ENCODE peak calls at places on chromosomes 5 and 9, in five cellular contexts. One of them, this sample, is unnamed. For H3K9me3, the result is how much of the 10 kb centered on the place peaks cover.

GRCh38 chr5:159049844-159050318 is 49.8 kb downstream of the EBF1 start:
- DNase-seq in upper lobe of left lung: no peak
- DNase-seq in HepG2: no peak
- DNase-seq in H1: no peak
- DNase-seq in stomach: no peak
- DNase-seq in this sample: no peak

GRCh38 chr9:94909250-94909894 is 182.9 kb downstream of the AOPEP start:
- DNase-seq in upper lobe of left lung: no peak
- DNase-seq in HepG2: no peak
- DNase-seq in H1: no peak
- DNase-seq in stomach: no peak
- DNase-seq in this sample: no peak

GRCh38 chr5:75600535-75600934 is 10.7 kb upstream of the ANKDD1B start:
- DNase-seq in upper lobe of left lung: no peak
- DNase-seq in HepG2: no peak
- DNase-seq in H1: no peak
- DNase-seq in stomach: no peak
- DNase-seq in this sample: no peak

GRCh38 chr9:34169125-34169524 is 9.7 kb upstream of the UBAP1 start:
- DNase-seq in upper lobe of left lung: no peak
- DNase-seq in HepG2: no peak
- DNase-seq in H1: no peak
- DNase-seq in stomach: no peak
- DNase-seq in this sample: no peak

GRCh38 chr9:119003882-119004617 is 365.2 kb downstream of the BRINP1 start:
- DNase-seq in upper lobe of left lung: no peak
- DNase-seq in HepG2: no peak
- DNase-seq in H1: no peak
- DNase-seq in stomach: no peak
- DNase-seq in this sample: no peak

GRCh38 chr5:94577466-94578245 is 40.7 kb downstream of the KIAA0825 start:
- DNase-seq in upper lobe of left lung: no peak
- DNase-seq in HepG2: no peak
- DNase-seq in H1: no peak
- DNase-seq in stomach: no peak
- DNase-seq in this sample: no peak

GRCh38 chr5:84487963-84488362 is 103.3 kb upstream of the EDIL3 start:
- DNase-seq in upper lobe of left lung: no peak
- DNase-seq in HepG2: no peak
- DNase-seq in H1: no peak
- DNase-seq in stomach: no peak
- DNase-seq in this sample: no peak

GRCh38 chr5:170522211-170523128 is 18.6 kb downstream of the KCNIP1 start:
- DNase-seq in upper lobe of left lung: no peak
- DNase-seq in HepG2: no peak
- DNase-seq in H1: no peak
- DNase-seq in stomach: no peak
- DNase-seq in this sample: no peak

GRCh38 chr5:66538531-66538930 is 57.7 kb upstream of the MAST4 start:
- DNase-seq in upper lobe of left lung: no peak
- DNase-seq in HepG2: no peak
- DNase-seq in H1: no peak
- DNase-seq in stomach: no peak
- DNase-seq in this sample: no peak

GRCh38 chr5:147782053-147783028 is at the start of gene JAKMIP2:
- DNase-seq in upper lobe of left lung: peak
- DNase-seq in HepG2: no peak
- DNase-seq in H1: peak
- DNase-seq in stomach: peak
- DNase-seq in this sample: peak

GRCh38 chr5:124651663-124652513 is 94.6 kb downstream of the ZNF608 start:
- DNase-seq in upper lobe of left lung: peak
- DNase-seq in HepG2: peak
- DNase-seq in H1: no peak
- DNase-seq in stomach: peak
- DNase-seq in this sample: peak

GRCh38 chr5:56004874-56005273 is 10.1 kb upstream of the IL6ST start:
- DNase-seq in upper lobe of left lung: no peak
- DNase-seq in HepG2: no peak
- DNase-seq in H1: no peak
- DNase-seq in stomach: no peak
- DNase-seq in this sample: no peak

GRCh38 chr5:115289104-115289503 is 7.3 kb downstream of the CCDC112 start:
- DNase-seq in upper lobe of left lung: no peak
- DNase-seq in HepG2: no peak
- DNase-seq in H1: no peak
- DNase-seq in stomach: no peak
- DNase-seq in this sample: no peak

GRCh38 chr9:123460091-123460490 is 104.1 kb downstream of the CRB2 start:
- DNase-seq in upper lobe of left lung: no peak
- DNase-seq in HepG2: no peak
- DNase-seq in H1: no peak
- DNase-seq in stomach: no peak
- DNase-seq in this sample: no peak

GRCh38 chr9:132023409-132024180 is 56.1 kb downstream of the MED27 start:
- DNase-seq in upper lobe of left lung: no peak
- DNase-seq in HepG2: no peak
- DNase-seq in H1: no peak
- DNase-seq in stomach: no peak
- DNase-seq in this sample: no peak

GRCh38 chr9:3401556-3401955 is 124.2 kb downstream of the RFX3 start:
- DNase-seq in upper lobe of left lung: no peak
- DNase-seq in HepG2: no peak
- DNase-seq in H1: no peak
- DNase-seq in stomach: no peak
- DNase-seq in this sample: no peak

GRCh38 chr9:132207839-132208615 is 46.2 kb downstream of the NTNG2 start:
- DNase-seq in upper lobe of left lung: no peak
- DNase-seq in HepG2: no peak
- DNase-seq in H1: no peak
- DNase-seq in stomach: no peak
- DNase-seq in this sample: no peak

GRCh38 chr5:140317859-140318258 is 15.0 kb upstream of the PFDN1 start:
- DNase-seq in upper lobe of left lung: no peak
- DNase-seq in HepG2: no peak
- DNase-seq in H1: no peak
- DNase-seq in stomach: no peak
- DNase-seq in this sample: no peak

GRCh38 chr9:93585695-93586094 is 9.3 kb downstream of the PHF2 start:
- DNase-seq in upper lobe of left lung: no peak
- DNase-seq in HepG2: no peak
- DNase-seq in H1: no peak
- DNase-seq in stomach: no peak
- DNase-seq in this sample: no peak

GRCh38 chr5:142293486-142293885 is 31.3 kb downstream of the SPRY4 start:
- DNase-seq in upper lobe of left lung: no peak
- DNase-seq in HepG2: peak
- DNase-seq in H1: no peak
- DNase-seq in stomach: no peak
- DNase-seq in this sample: no peak

GRCh38 chr9:68678430-68678829 is 26.6 kb upstream of the PIP5K1B start:
- DNase-seq in upper lobe of left lung: no peak
- DNase-seq in HepG2: peak
- DNase-seq in H1: no peak
- DNase-seq in stomach: no peak
- DNase-seq in this sample: peak

GRCh38 chr5:62395210-62395950 is 8.3 kb downstream of the DIMT1 start:
- DNase-seq in upper lobe of left lung: no peak
- DNase-seq in HepG2: no peak
- DNase-seq in H1: no peak
- DNase-seq in stomach: no peak
- DNase-seq in this sample: no peak

GRCh38 chr9:98302938-98303337 is 47.5 kb upstream of the TBC1D2 start:
- DNase-seq in upper lobe of left lung: no peak
- DNase-seq in HepG2: no peak
- DNase-seq in H1: no peak
- DNase-seq in stomach: no peak
- DNase-seq in this sample: no peak

GRCh38 chr5:6736524-6737042 is 23.4 kb downstream of the TENT4A start:
- DNase-seq in upper lobe of left lung: no peak
- DNase-seq in HepG2: no peak
- DNase-seq in H1: no peak
- DNase-seq in stomach: no peak
- DNase-seq in this sample: no peak

GRCh38 chr5:10695055-10695649 is 65.9 kb downstream of the DAP start:
- DNase-seq in upper lobe of left lung: peak
- DNase-seq in HepG2: peak
- DNase-seq in H1: no peak
- DNase-seq in stomach: peak
- DNase-seq in this sample: peak

GRCh38 chr5:123450641-123451421 is 27.6 kb upstream of the CEP120 start:
- DNase-seq in upper lobe of left lung: no peak
- DNase-seq in HepG2: no peak
- DNase-seq in H1: no peak
- DNase-seq in stomach: no peak
- DNase-seq in this sample: no peak

GRCh38 chr9:121736964-121737462 is 85.6 kb downstream of the DAB2IP start:
- DNase-seq in upper lobe of left lung: peak
- DNase-seq in HepG2: peak
- DNase-seq in H1: no peak
- DNase-seq in stomach: peak
- DNase-seq in this sample: peak

GRCh38 chr9:101400120-101400519 is 1.5 kb downstream of the ZNF189 start:
- DNase-seq in upper lobe of left lung: no peak
- DNase-seq in HepG2: no peak
- DNase-seq in H1: no peak
- DNase-seq in stomach: no peak
- DNase-seq in this sample: peak

GRCh38 chr5:109322694-109323093 is 87.1 kb downstream of the PJA2 start:
- DNase-seq in upper lobe of left lung: no peak
- DNase-seq in HepG2: no peak
- DNase-seq in H1: no peak
- DNase-seq in stomach: no peak
- DNase-seq in this sample: no peak

GRCh38 chr9:133848471-133848870 is 110.3 kb upstream of the SARDH start:
- DNase-seq in upper lobe of left lung: no peak
- DNase-seq in HepG2: no peak
- DNase-seq in H1: no peak
- DNase-seq in stomach: no peak
- DNase-seq in this sample: no peak

GRCh38 chr5:40775846-40776657 is 20.3 kb upstream of the TTC33 start:
- DNase-seq in upper lobe of left lung: no peak
- DNase-seq in HepG2: no peak
- DNase-seq in H1: no peak
- DNase-seq in stomach: no peak
- DNase-seq in this sample: no peak

GRCh38 chr5:40778133-40778532 is 20.0 kb downstream of the PRKAA1 start:
- DNase-seq in upper lobe of left lung: no peak
- DNase-seq in HepG2: no peak
- DNase-seq in H1: no peak
- DNase-seq in stomach: no peak
- DNase-seq in this sample: no peak

GRCh38 chr5:40774626-40775025 is 18.9 kb upstream of the TTC33 start:
- DNase-seq in upper lobe of left lung: no peak
- DNase-seq in HepG2: peak
- DNase-seq in H1: no peak
- DNase-seq in stomach: no peak
- DNase-seq in this sample: no peak

GRCh38 chr5:40775085-40775845 is 19.5 kb upstream of the TTC33 start:
- DNase-seq in upper lobe of left lung: no peak
- DNase-seq in HepG2: no peak
- DNase-seq in H1: no peak
- DNase-seq in stomach: no peak
- DNase-seq in this sample: no peak

GRCh38 chr5:40776658-40776977 is 20.9 kb upstream of the TTC33 start:
- DNase-seq in upper lobe of left lung: no peak
- DNase-seq in HepG2: no peak
- DNase-seq in H1: no peak
- DNase-seq in stomach: no peak
- DNase-seq in this sample: no peak
- TF ChIP-seq EP300 in upper lobe of left lung: no peak
- TF ChIP-seq EP300 in HepG2: no peak
- TF ChIP-seq EP300 in H1: no peak
- TF ChIP-seq EP300 in stomach: no peak
- TF ChIP-seq EP300 in this sample: no peak

DNA sequence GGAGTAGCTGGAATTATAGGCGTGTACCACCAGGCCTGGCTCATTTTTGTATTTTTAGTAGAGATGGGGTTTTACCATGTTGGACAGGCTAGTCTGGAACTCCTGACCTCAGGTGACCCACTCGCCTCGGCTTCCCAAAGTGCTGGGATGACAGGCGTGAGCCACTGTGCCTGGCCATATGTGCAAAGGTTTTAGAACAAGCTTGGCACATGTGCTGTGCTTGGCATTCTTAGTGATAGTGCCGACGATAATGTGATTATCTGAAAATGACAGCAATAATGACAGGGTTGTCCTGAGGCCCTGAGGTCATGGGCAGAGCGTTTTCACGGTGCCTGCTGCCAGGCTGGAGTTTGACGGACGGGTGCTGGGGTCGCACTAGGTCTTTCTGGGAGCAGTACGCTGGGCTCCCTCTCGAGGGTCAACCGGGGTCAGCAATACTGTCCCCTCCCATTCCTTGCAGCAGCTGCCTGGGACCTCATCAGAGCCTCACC is 42.6 kb downstream of the HMCN2 start:
- DNase-seq in upper lobe of left lung: no peak
- DNase-seq in HepG2: no peak
- DNase-seq in H1: no peak
- DNase-seq in stomach: no peak
- DNase-seq in this sample: no peak
- H3K9me3 ChIP-seq in upper lobe of left lung: under half
- H3K9me3 ChIP-seq in HepG2: under half
- H3K9me3 ChIP-seq in H1: under half
- H3K9me3 ChIP-seq in stomach: under half
- H3K9me3 ChIP-seq in this sample: under half

DNA sequence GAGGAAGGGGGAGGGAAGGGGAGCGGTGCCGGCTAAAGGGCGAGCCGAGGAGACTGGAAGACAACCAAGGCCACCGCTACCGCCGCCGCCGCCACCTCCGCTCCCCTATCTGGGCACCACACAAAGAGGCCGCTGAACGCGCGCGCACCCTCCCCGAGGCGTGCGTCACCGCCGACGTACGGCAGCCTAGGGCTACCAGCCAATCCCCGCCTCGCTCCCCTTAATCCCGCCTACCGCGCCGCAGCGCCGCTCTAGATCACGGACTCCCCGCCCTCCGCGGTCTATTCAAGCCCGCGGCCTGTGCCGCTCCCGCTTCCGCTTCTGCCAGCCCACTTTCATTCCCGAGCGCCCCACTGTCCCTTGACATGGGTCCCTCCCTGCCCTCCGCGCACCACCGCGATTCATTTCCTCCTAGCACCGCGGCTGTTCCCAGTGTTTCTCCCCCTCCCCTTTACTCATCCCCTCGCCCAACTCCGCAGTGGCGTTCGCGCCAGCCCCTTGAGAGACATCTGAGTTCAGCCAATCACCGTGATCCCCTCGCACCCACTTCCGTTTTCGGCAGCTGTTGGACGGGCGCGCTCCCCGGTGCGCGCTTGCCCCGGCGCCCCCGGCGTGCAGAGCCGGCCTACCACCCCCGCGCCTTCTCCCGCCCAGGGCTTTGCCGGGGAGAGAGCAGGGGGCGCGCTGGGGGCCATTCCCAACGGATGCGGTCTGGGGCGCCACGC is at the start of gene HNRNPA0:
- DNase-seq in upper lobe of left lung: peak
- DNase-seq in HepG2: peak
- DNase-seq in H1: peak
- DNase-seq in stomach: peak
- DNase-seq in this sample: peak
- TF ChIP-seq EP300 in upper lobe of left lung: peak
- TF ChIP-seq EP300 in HepG2: no peak
- TF ChIP-seq EP300 in H1: peak
- TF ChIP-seq EP300 in stomach: no peak
- TF ChIP-seq EP300 in this sample: no peak

GRCh38 chr5:1431021-1431811 is 14.0 kb downstream of the SLC6A3 start:
- DNase-seq in upper lobe of left lung: peak
- DNase-seq in HepG2: no peak
- DNase-seq in H1: no peak
- DNase-seq in stomach: peak
- DNase-seq in this sample: no peak
- H3K9me3 ChIP-seq in upper lobe of left lung: under half
- H3K9me3 ChIP-seq in HepG2: under half
- H3K9me3 ChIP-seq in H1: under half
- H3K9me3 ChIP-seq in stomach: under half
- H3K9me3 ChIP-seq in this sample: under half

This sample was measured in transverse colon.